ENCODE peak calls at places on chromosomes 12 and 14, in five cellular contexts. B, O, V, A and G are unnamed samples.

GRCh38 chr12:120944645-120945217 is 33.6 kb upstream of the HNF1A start:
- DNase-seq in V (peak), O (peak), B (peak), A (peak), G (peak)

GRCh38 chr14:95256776-95257060 is 63.0 kb downstream of the CLMN start:
- DNase-seq in O (no peak), V (no peak), B (no peak), A (no peak), G (no peak)

GRCh38 chr12:102120886-102121285 is 903 bp downstream of the PARPBP start:
- DNase-seq in B (peak), V (peak), A (no peak), O (no peak), G (no peak)

GRCh38 chr14:23539209-23539866 is 12.2 kb downstream of the ZFHX2 start:
- DNase-seq in B (peak), A (no peak), O (no peak), V (peak), G (no peak)

GRCh38 chr14:75113932-75114539 is 12.8 kb downstream of the NEK9 start:
- DNase-seq in O (no peak), V (no peak), A (no peak), B (no peak), G (no peak)

GRCh38 chr14:105384041-105384557 is 14.2 kb upstream of the TEX22 start:
- DNase-seq in V (no peak), A (no peak), B (no peak), O (no peak), G (no peak)

GRCh38 chr12:125525879-125526278 is 460.6 kb downstream of the AACS start:
- DNase-seq in O (no peak), B (no peak), A (no peak), V (no peak), G (no peak)

GRCh38 chr12:49086116-49086515 is 8.5 kb downstream of the DHH start:
- DNase-seq in V (peak), B (no peak), A (no peak), O (no peak), G (no peak)